ENCODE peak calls at places on chromosomes 12 and 14, in seven cellular contexts. Z is H1, K is K562, R is SK-N-SH, D is HepG2, U is HCT116, T is GM12878. F is an unnamed sample.

GRCh38 chr14:58808828-58809227 is 171.1 kb downstream of the DACT1 start:
- DNase-seq in D (no peak), U (no peak), K (no peak), R (no peak), T (no peak), Z (no peak), F (no peak)

GRCh38 chr14:61264022-61264571 is 17.0 kb downstream of the TMEM30B start:
- DNase-seq in T (no peak), R (no peak), D (no peak), U (no peak), K (no peak), Z (no peak), F (no peak)

GRCh38 chr14:98168196-98168985 is 1103.6 kb downstream of the BCL11B start:
- DNase-seq in U (no peak), Z (no peak), D (no peak), K (no peak), T (no peak), R (no peak), F (no peak)

GRCh38 chr14:92532490-92533163 is 19.0 kb downstream of the RIN3 start:
- DNase-seq in D (no peak), T (no peak), K (no peak), R (no peak), Z (no peak), U (no peak), F (no peak)

GRCh38 chr12:76633415-76633814 is 73.8 kb upstream of the OSBPL8 start:
- DNase-seq in D (no peak), Z (no peak), R (peak; percentile 38), K (peak; percentile 52), T (no peak), U (no peak), F (no peak)

GRCh38 chr14:70640938-70641547 is 673 bp upstream of the TTC9 start:
- DNase-seq in U (no peak), K (no peak), R (peak; percentile 68), D (no peak), Z (peak; percentile 66), T (peak; percentile 60), F (no peak)

GRCh38 chr12:69516950-69517349 is 46.8 kb downstream of the FRS2 start:
- DNase-seq in K (peak; percentile 53), Z (no peak), U (no peak), D (no peak), T (no peak), R (no peak), F (no peak)

GRCh38 chr14:86013663-86014062 is 483.7 kb downstream of the FLRT2 start:
- DNase-seq in D (peak; percentile 46), R (no peak), T (no peak), Z (no peak), K (no peak), U (no peak), F (no peak)

GRCh38 chr12:95574030-95574429 is 22.8 kb upstream of the USP44 start:
- DNase-seq in Z (peak; percentile 76), T (no peak), D (no peak), U (no peak), R (no peak), K (no peak), F (no peak)

GRCh38 chr14:104383088-104383805 is 196.3 kb upstream of the C14orf180 start:
- DNase-seq in Z (no peak), T (no peak), K (no peak), R (peak; percentile 81), U (no peak), D (no peak), F (no peak)

GRCh38 chr12:70774055-70774454 is 136.8 kb upstream of the PTPRB start:
- DNase-seq in R (no peak), D (no peak), T (no peak), U (no peak), Z (no peak), K (no peak), F (no peak)

GRCh38 chr12:49582840-49583239 is 14.9 kb upstream of the MCRS1 start:
- DNase-seq in Z (no peak), R (no peak), U (no peak), D (no peak), K (no peak), T (no peak), F (no peak)

DNA sequence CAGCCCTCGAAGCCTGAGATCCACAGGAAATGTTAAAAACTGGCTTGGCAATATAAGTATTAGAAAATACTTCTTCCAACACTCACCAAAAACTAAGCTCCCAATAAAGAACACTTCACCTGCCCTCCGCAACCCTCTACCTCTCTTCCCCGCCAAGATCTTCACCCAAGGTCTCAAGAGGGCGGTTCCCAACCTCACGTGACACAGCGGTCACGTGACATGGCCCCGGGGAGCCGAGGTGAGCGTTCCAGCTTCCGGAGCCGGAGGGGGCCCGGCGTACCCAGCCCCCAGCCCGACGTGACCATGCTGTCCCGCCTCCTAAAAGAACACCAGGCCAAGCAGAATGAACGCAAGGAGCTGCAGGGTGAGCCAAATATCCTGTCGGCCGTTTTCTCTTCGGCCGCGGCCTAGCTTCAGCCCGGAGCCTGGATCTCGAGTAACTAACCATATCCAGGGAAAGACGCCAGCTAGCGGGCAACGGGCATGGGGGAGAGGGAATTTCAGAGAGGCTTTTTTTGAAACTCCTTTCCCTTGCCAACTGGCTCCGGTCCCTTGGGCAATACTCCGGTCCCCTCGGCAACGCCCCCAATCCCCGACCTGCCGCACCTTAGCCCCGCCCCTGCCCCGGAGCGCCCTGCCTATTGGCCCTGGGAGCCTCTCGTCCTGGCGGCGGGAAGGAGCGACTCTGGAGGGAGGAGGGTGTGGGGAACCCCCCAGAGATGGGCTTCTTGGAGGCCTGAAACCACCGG is at the start of gene BLOC1S1:
- DNase-seq in U (peak; percentile 94), Z (peak; percentile 98), D (peak; percentile 86), T (peak; percentile 73), K (peak; percentile 98), R (peak; percentile 96), F (peak; percentile 64)
- TF ChIP-seq SIN3A in U (peak; percentile 96), Z (peak; percentile 99), D (peak; percentile 97), T (peak; percentile 98), K (peak; percentile 99), R (peak; percentile 94), F (peak; percentile 91)

GRCh38 chr12:6110006-6110405 is 14.5 kb downstream of the VWF start:
- DNase-seq in U (no peak), Z (no peak), K (no peak), R (no peak), D (no peak), T (no peak), F (no peak)
- H3K4me3 ChIP-seq in U (no peak overlapping the region), Z (no peak overlapping the region), K (no peak overlapping the region), R (no peak overlapping the region), D (no peak overlapping the region), T (no peak overlapping the region), F (no peak overlapping the region)

GRCh38 chr12:111359231-111359913 is 9.5 kb downstream of the PHETA1 start:
- DNase-seq in R (no peak), U (no peak), Z (no peak), D (no peak), K (no peak), T (no peak), F (no peak)
- TF ChIP-seq SIN3A in R (no peak), U (no peak), Z (no peak), D (no peak), K (no peak), T (no peak), F (no peak)

GRCh38 chr12:53205747-53206146 is 1.3 kb downstream of the ITGB7 start:
- DNase-seq in R (no peak), T (peak; percentile 87), D (no peak), U (no peak), K (peak; percentile 32), Z (no peak), F (no peak)
- H3K4me3 ChIP-seq in R (no peak overlapping the region), T (peak overlapping the region; percentile 90), D (no peak overlapping the region), U (no peak overlapping the region), K (no peak overlapping the region), Z (no peak overlapping the region), F (no peak overlapping the region)

DNA sequence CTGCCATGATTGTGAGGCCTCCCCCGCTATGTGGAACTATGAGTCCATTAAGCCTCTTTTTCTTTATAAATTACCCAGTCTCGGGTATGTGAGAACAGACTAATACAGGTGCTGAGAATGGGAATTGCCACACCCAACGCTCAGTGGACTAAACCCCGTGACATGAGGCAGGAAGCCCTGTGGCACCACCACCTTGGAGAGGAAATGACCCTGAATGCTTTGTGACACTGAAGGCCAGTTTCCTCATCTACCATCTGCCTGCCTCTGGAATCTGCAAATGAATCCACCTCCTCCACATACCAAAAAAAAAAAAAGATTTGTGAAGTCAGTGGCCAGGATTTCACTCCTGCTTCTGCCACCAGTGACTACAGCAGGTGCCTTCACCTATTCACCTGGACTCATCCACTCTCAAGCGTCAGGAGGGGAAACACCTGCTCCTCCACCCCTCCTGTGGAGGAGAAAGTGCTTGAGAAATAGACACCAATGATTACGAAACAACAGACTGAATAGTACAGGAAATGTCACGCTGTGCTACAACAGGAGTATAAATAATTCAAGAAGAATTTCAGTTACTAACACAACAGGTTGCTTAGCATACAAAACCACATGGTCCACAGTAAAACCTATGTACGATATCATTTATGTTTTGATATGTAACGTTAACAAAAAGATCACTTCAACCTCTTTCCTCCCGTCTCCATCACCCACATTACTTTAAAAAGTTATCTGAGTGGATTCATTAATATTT is 41.4 kb downstream of the NT5DC3 start:
- DNase-seq in U (no peak), D (peak; percentile 43), Z (no peak), R (no peak), K (no peak), T (no peak), F (no peak)
- TF ChIP-seq SIN3A in U (no peak), D (no peak), Z (no peak), R (no peak), K (no peak), T (no peak), F (no peak)

DNA sequence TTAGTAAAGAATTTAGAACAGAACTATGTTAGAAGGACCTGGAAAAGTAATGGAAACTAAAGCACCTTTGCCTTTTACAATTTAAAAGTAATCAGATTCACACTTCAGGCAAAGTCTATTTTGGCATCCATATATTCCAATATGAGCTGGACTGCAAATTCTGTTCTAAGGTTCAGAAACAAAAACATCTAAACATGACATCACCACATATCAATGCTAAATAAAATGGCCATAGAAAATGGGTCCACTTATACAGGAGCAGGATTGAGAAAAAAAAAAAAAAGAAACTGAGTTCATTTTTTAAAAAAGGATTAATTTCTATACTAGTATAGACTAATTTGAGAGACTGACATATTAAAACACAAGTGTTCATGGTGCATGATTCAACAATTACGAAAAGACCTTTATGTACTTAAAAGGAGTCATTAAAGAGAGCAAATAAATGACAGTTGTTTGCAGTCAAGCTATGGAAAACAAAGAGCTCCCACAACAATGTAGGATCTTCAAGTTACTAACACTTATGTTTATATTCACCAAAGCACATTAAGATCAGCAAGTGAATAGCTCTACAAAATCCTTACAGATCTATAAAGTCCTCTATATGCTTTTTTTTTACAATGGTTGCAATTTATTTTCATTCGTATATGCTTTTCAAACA is 45.7 kb downstream of the DICER1 start:
- DNase-seq in T (no peak), D (no peak), Z (no peak), U (no peak), R (no peak), K (no peak), F (no peak)
- H3K4me3 ChIP-seq in T (no peak overlapping the region), D (no peak overlapping the region), Z (no peak overlapping the region), U (no peak overlapping the region), R (no peak overlapping the region), K (no peak overlapping the region), F (no peak overlapping the region)

DNA sequence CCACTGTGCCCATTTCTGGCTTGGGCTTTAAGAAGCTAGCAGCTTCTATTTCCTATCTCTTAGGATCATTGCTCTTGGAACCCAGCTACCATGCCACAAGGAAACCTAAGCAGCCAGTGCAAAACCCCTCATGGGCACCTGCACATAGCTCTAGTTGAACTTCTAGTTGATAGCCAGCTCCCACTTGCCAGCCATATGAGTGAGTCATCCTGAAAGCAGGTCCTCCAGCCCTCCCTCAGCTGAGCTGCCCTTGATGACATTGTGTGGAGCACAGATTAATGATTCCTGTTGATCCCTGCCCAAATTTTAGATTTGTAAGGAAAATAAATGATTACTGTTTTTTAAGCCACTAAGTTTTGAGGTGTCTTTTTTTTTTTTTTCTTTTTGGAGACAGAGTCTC is 234.2 kb upstream of the FBXO33 start:
- DNase-seq in R (no peak), Z (no peak), U (no peak), D (no peak), T (no peak), K (no peak), F (no peak)
- TF ChIP-seq SIN3A in R (no peak), Z (no peak), U (no peak), D (no peak), T (no peak), K (no peak), F (no peak)

F was measured in Panc1.